ENCODE peak calls at places on chromosome 21, in nine cellular contexts. H is pancreas, D is right atrium auricular region, R is lower lobe of right lung, B is lung, V is A549, W is aorta, Z is mammary epithelial cell, T is ovary. F is an unnamed sample. For H3K9me3 and H3K4me1, the result is how much of the 10 kb centered on the place peaks cover.

GRCh38 chr21:19322360-19322759 is 918.8 kb upstream of the TMPRSS15 start:
- DNase-seq in H (no peak), D (no peak), R (no peak), B (no peak), V (no peak), W (no peak), Z (no peak), T (no peak), F (no peak)

GRCh38 chr21:46129846-46130651 is 25.3 kb downstream of the FTCD start:
- DNase-seq in H (no peak), D (no peak), R (peak), B (no peak), V (no peak), W (peak), Z (no peak), T (peak), F (no peak)

GRCh38 chr21:38126677-38127271 is 130.0 kb upstream of the KCNJ15 start:
- DNase-seq in H (peak), D (no peak), R (peak), B (peak), V (peak), W (peak), Z (peak), T (no peak), F (no peak)

GRCh38 chr21:46094401-46095105 is 3.4 kb upstream of the COL6A2 start:
- DNase-seq in H (no peak), D (peak), R (no peak), B (no peak), V (no peak), W (no peak), Z (no peak), T (no peak), F (no peak)

GRCh38 chr21:15063821-15064575 is 802 bp downstream of the NRIP1 start:
- DNase-seq in H (peak), D (peak), R (peak), B (peak), V (no peak), W (peak), Z (peak), T (peak), F (no peak)

GRCh38 chr21:31731112-31731801 is 661 bp downstream of the SCAF4 start:
- DNase-seq in H (peak), D (no peak), R (peak), B (peak), V (no peak), W (peak), Z (no peak), T (peak), F (peak)

GRCh38 chr21:41289431-41289830 is 27.2 kb upstream of the FAM3B start:
- DNase-seq in H (no peak), D (no peak), R (no peak), B (no peak), V (no peak), W (no peak), Z (no peak), T (no peak), F (no peak)

GRCh38 chr21:36549470-36549869 is 69.5 kb upstream of the CLDN14 start:
- DNase-seq in H (no peak), D (no peak), R (no peak), B (no peak), V (no peak), W (no peak), Z (no peak), T (no peak), F (no peak)

GRCh38 chr21:34582506-34583150 is 32.3 kb downstream of the RCAN1 start:
- DNase-seq in H (no peak), D (no peak), R (no peak), B (no peak), V (peak), W (no peak), Z (peak), T (no peak), F (no peak)

GRCh38 chr21:38850277-38850951 is 44.7 kb downstream of the ETS2 start:
- DNase-seq in H (no peak), D (no peak), R (no peak), B (no peak), V (no peak), W (no peak), Z (no peak), T (no peak), F (no peak)

GRCh38 chr21:15289896-15290841 is 225.4 kb upstream of the NRIP1 start:
- DNase-seq in H (peak), D (no peak), R (peak), B (peak), V (no peak), W (no peak), Z (no peak), T (peak), F (no peak)

GRCh38 chr21:35503646-35504045 is 454.5 kb upstream of the RUNX1 start:
- DNase-seq in H (no peak), D (no peak), R (no peak), B (no peak), V (no peak), W (no peak), Z (no peak), T (no peak), F (no peak)

GRCh38 chr21:31609081-31609480 is 50.4 kb upstream of the SOD1 start:
- DNase-seq in H (no peak), D (no peak), R (no peak), B (no peak), V (no peak), W (no peak), Z (no peak), T (no peak), F (no peak)

GRCh38 chr21:40043866-40044265 is 176.6 kb downstream of the PCP4 start:
- DNase-seq in H (no peak), D (no peak), R (no peak), B (no peak), V (no peak), W (no peak), Z (no peak), T (no peak), F (no peak)
- H3K9me3 ChIP-seq in H (under half), D (under half), R (under half), B (under half), V (under half), W (under half), Z (under half), T (under half), F (under half)

DNA sequence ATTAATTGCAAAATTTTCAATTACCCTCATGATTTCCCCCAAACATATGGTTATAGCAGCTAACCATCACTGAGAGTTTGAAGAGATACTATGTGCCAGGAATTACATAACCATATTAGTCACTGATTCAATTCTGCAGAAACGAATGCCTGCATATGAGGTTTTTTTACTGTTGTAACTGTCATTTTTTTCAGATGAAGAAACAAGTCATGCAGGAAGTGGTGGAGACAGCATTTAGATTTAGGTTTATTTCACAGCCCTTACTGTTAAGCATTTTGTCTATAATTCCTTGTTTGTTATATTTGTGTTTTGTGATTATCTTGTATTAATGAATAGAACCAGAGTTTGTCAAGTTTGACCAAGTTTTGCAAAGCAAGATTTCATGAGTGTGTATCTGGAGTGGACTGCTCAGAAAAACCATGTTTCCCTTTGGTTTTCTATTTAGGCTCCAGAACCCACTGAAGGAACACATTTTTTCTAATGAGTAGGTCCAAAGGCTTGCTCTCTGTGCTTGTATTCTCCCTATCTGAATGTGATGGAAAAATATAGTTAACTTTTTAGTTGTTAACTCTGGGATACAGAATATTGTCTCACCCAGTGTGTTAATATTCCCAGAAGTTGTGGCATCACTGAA is 308.5 kb upstream of the ADAMTS5 start:
- DNase-seq in H (no peak), D (no peak), R (no peak), B (no peak), V (no peak), W (no peak), Z (peak), T (no peak), F (no peak)
- H3K4me1 ChIP-seq in H (under half), D (under half), R (under half), B (under half), V (under half), W (under half), Z (under half), T (under half), F (under half)

DNA sequence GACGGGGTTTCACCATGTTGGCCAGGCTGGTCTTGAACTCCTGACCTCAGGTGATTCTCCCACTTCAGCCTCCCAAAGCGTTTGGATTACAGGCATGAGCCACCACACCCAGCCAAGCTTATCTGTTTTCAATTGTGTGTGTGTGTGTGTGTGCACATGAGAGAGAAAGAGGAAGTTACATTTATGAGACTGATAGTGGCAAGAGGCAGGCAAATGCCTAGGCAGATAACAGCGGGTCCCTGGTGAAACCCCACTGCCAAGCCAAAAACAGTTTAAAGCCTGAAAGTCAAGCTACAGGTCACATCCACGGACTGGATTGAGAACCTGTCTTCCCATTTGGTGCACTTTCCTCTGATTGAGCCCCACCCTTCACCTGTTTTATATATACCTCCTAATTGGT is 35.1 kb upstream of the IFNGR2 start:
- DNase-seq in H (no peak), D (no peak), R (no peak), B (no peak), V (no peak), W (no peak), Z (no peak), T (no peak), F (no peak)
- H3K9me3 ChIP-seq in H (under half), D (under half), R (under half), B (under half), V (under half), W (under half), Z (under half), T (under half), F (under half)

DNA sequence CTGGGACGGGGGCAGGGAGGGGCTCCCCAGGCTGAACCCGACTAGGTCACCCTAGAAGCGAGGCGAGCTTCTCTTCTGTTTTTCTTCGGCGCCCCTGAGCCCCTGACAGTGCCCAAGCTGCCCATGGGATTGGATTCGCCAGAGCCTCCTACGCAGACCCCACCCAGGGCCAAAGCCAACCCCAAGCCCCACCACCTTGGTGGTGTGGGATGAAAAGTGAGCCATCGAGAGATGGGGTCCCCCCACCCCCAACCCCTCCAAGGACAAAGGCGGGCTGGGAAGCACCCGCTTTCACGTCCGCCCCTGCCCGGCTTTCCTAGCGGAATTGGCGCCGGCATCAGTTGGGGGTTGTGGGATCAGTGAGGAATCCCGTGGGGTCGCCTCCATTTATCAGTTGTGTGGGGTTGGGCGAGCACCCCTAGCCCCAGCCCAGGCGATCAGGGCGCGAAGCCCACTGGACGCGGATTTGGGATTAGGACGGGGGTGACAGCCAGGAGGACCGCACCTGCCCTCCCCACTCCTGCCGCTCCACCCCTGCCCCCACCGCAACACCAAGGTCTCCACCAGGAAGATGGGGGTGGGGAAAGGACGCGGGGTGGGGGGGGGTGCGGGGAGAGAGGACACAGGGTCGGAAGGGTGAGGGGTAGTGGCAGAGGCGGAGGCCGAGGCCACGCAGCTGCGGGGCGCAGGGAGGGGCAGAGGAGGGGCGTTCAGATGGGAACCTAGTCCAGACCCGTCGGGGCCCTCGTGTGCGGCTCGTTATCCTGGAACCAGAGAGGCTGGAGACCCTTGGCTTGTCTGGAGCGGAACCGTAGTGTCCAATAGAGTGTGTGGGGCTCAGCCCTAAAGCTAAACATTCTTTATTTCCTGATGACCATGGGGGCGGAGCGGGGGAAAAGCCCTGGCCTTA is 4.4 kb downstream of the TSPEAR start:
- DNase-seq in H (no peak), D (no peak), R (no peak), B (no peak), V (no peak), W (peak), Z (no peak), T (no peak), F (no peak)
- H3K4me1 ChIP-seq in H (under half), D (under half), R (under half), B (under half), V (under half), W (under half), Z (under half), T (under half), F (under half)

GRCh38 chr21:8991088-8991907 is 1530.1 kb upstream of the TPTE start:
- DNase-seq in H (no peak), D (peak), R (no peak), B (no peak), V (peak), W (no peak), Z (no peak), T (no peak), F (no peak)

GRCh38 chr21:8992731-8993174 is 1528.6 kb upstream of the TPTE start:
- DNase-seq in H (no peak), D (peak), R (no peak), B (no peak), V (peak), W (peak), Z (no peak), T (no peak), F (no peak)

GRCh38 chr21:8990326-8991087 is 1530.9 kb upstream of the TPTE start:
- DNase-seq in H (no peak), D (no peak), R (no peak), B (no peak), V (no peak), W (peak), Z (no peak), T (no peak), F (no peak)

GRCh38 chr21:8993284-8993942 is 1528.0 kb upstream of the TPTE start:
- DNase-seq in H (no peak), D (no peak), R (no peak), B (no peak), V (peak), W (no peak), Z (no peak), T (no peak), F (no peak)

GRCh38 chr21:8991968-8992621 is 1529.3 kb upstream of the TPTE start:
- DNase-seq in H (no peak), D (peak), R (no peak), B (no peak), V (peak), W (no peak), Z (no peak), T (no peak), F (no peak)
- H3K9me3 ChIP-seq in H (under half), D (under half), R (under half), B (under half), V (under half), W (under half), Z (half or more), T (under half), F (under half)

GRCh38 chr21:44305691-44306090 is 5.8 kb downstream of the PFKL start:
- DNase-seq in H (no peak), D (no peak), R (no peak), B (no peak), V (no peak), W (no peak), Z (no peak), T (no peak), F (no peak)

GRCh38 chr21:44304041-44304738 is 4.3 kb downstream of the PFKL start:
- DNase-seq in H (no peak), D (no peak), R (no peak), B (no peak), V (no peak), W (no peak), Z (no peak), T (no peak), F (no peak)

GRCh38 chr21:44303490-44303981 is 3.7 kb downstream of the PFKL start:
- DNase-seq in H (no peak), D (no peak), R (no peak), B (no peak), V (no peak), W (no peak), Z (no peak), T (no peak), F (no peak)

GRCh38 chr21:44306926-44307687 is 7.3 kb downstream of the PFKL start:
- DNase-seq in H (no peak), D (no peak), R (no peak), B (no peak), V (no peak), W (no peak), Z (no peak), T (no peak), F (no peak)

GRCh38 chr21:44304846-44305245 is 5.0 kb downstream of the PFKL start:
- DNase-seq in H (no peak), D (no peak), R (no peak), B (no peak), V (peak), W (peak), Z (no peak), T (peak), F (peak)
- H3K4me1 ChIP-seq in H (under half), D (under half), R (under half), B (under half), V (under half), W (under half), Z (under half), T (under half), F (under half)

GRCh38 chr21:24824209-24824608 is 783.1 kb downstream of the MRPL39 start:
- DNase-seq in H (no peak), D (no peak), R (no peak), B (no peak), V (no peak), W (no peak), Z (no peak), T (no peak), F (no peak)
- H3K9me3 ChIP-seq in H (under half), D (under half), R (under half), B (under half), V (under half), W (under half), Z (under half), T (under half), F (under half)